ENCODE peak calls at places on chromosomes 11 and 22, in six cellular contexts. One of them, this sample, is unnamed.

GRCh38 chr11:45371251-45371749 is 85.2 kb upstream of the SYT13 start:
- DNase-seq in body of pancreas: peak
- DNase-seq in MCF 10A: peak
- DNase-seq in neural crest cell: peak
- DNase-seq in CD4-positive, alpha-beta T cell: peak
- DNase-seq in OCI-LY7: peak
- DNase-seq in this sample: peak

GRCh38 chr11:83252941-83253340 is 33.2 kb downstream of the CCDC90B start:
- DNase-seq in body of pancreas: no peak
- DNase-seq in MCF 10A: no peak
- DNase-seq in neural crest cell: no peak
- DNase-seq in CD4-positive, alpha-beta T cell: no peak
- DNase-seq in OCI-LY7: no peak
- DNase-seq in this sample: no peak

GRCh38 chr11:119320593-119321524 is 3.9 kb upstream of the MCAM start:
- DNase-seq in body of pancreas: no peak
- DNase-seq in MCF 10A: peak
- DNase-seq in neural crest cell: peak
- DNase-seq in CD4-positive, alpha-beta T cell: no peak
- DNase-seq in OCI-LY7: peak
- DNase-seq in this sample: no peak

GRCh38 chr22:33831207-33831606 is 89.1 kb downstream of the LARGE1 start:
- DNase-seq in body of pancreas: no peak
- DNase-seq in MCF 10A: no peak
- DNase-seq in neural crest cell: no peak
- DNase-seq in CD4-positive, alpha-beta T cell: no peak
- DNase-seq in OCI-LY7: no peak
- DNase-seq in this sample: no peak

GRCh38 chr11:67351275-67352005 is 1.9 kb downstream of the POLD4 start:
- DNase-seq in body of pancreas: peak
- DNase-seq in MCF 10A: peak
- DNase-seq in neural crest cell: peak
- DNase-seq in CD4-positive, alpha-beta T cell: peak
- DNase-seq in OCI-LY7: peak
- DNase-seq in this sample: peak

GRCh38 chr11:112157274-112157766 is 6.6 kb downstream of the IL18 start:
- DNase-seq in body of pancreas: peak
- DNase-seq in MCF 10A: peak
- DNase-seq in neural crest cell: no peak
- DNase-seq in CD4-positive, alpha-beta T cell: no peak
- DNase-seq in OCI-LY7: no peak
- DNase-seq in this sample: peak

GRCh38 chr22:23128269-23129108 is 13.3 kb downstream of the RSPH14 start:
- DNase-seq in body of pancreas: peak
- DNase-seq in MCF 10A: peak
- DNase-seq in neural crest cell: peak
- DNase-seq in CD4-positive, alpha-beta T cell: peak
- DNase-seq in OCI-LY7: peak
- DNase-seq in this sample: peak

GRCh38 chr11:75813622-75814039 is 1.4 kb upstream of the UVRAG start:
- DNase-seq in body of pancreas: no peak
- DNase-seq in MCF 10A: peak
- DNase-seq in neural crest cell: no peak
- DNase-seq in CD4-positive, alpha-beta T cell: no peak
- DNase-seq in OCI-LY7: no peak
- DNase-seq in this sample: peak

GRCh38 chr11:65778901-65779668 is 1.7 kb downstream of the AP5B1 start:
- DNase-seq in body of pancreas: no peak
- DNase-seq in MCF 10A: no peak
- DNase-seq in neural crest cell: no peak
- DNase-seq in CD4-positive, alpha-beta T cell: no peak
- DNase-seq in OCI-LY7: no peak
- DNase-seq in this sample: no peak

GRCh38 chr11:34426766-34427170 is 12.0 kb upstream of the CAT start:
- DNase-seq in body of pancreas: no peak
- DNase-seq in MCF 10A: no peak
- DNase-seq in neural crest cell: no peak
- DNase-seq in CD4-positive, alpha-beta T cell: no peak
- DNase-seq in OCI-LY7: no peak
- DNase-seq in this sample: peak

GRCh38 chr11:123798513-123799252 is 7.5 kb downstream of the OR6M1 start:
- DNase-seq in body of pancreas: peak
- DNase-seq in MCF 10A: peak
- DNase-seq in neural crest cell: no peak
- DNase-seq in CD4-positive, alpha-beta T cell: no peak
- DNase-seq in OCI-LY7: no peak
- DNase-seq in this sample: no peak

GRCh38 chr22:29004647-29005371 is 56.8 kb downstream of the C22orf31 start:
- DNase-seq in body of pancreas: peak
- DNase-seq in MCF 10A: no peak
- DNase-seq in neural crest cell: peak
- DNase-seq in CD4-positive, alpha-beta T cell: no peak
- DNase-seq in OCI-LY7: no peak
- DNase-seq in this sample: no peak

GRCh38 chr11:1259076-1259461 is 36.2 kb downstream of the MUC5B start:
- DNase-seq in body of pancreas: no peak
- DNase-seq in MCF 10A: no peak
- DNase-seq in neural crest cell: no peak
- DNase-seq in CD4-positive, alpha-beta T cell: no peak
- DNase-seq in OCI-LY7: no peak
- DNase-seq in this sample: no peak

GRCh38 chr11:15765530-15765929 is 590.8 kb downstream of the SOX6 start:
- DNase-seq in body of pancreas: no peak
- DNase-seq in MCF 10A: no peak
- DNase-seq in neural crest cell: no peak
- DNase-seq in CD4-positive, alpha-beta T cell: no peak
- DNase-seq in OCI-LY7: no peak
- DNase-seq in this sample: no peak

GRCh38 chr22:43191831-43192230 is 4.9 kb upstream of the TTLL12 start:
- DNase-seq in body of pancreas: no peak
- DNase-seq in MCF 10A: no peak
- DNase-seq in neural crest cell: no peak
- DNase-seq in CD4-positive, alpha-beta T cell: no peak
- DNase-seq in OCI-LY7: no peak
- DNase-seq in this sample: no peak

GRCh38 chr11:82547163-82547560 is 186.5 kb downstream of the FAM181B start:
- DNase-seq in body of pancreas: no peak
- DNase-seq in MCF 10A: no peak
- DNase-seq in neural crest cell: no peak
- DNase-seq in CD4-positive, alpha-beta T cell: no peak
- DNase-seq in OCI-LY7: no peak
- DNase-seq in this sample: no peak

GRCh38 chr11:73652046-73652730 is 5.8 kb downstream of the PLEKHB1 start:
- DNase-seq in body of pancreas: peak
- DNase-seq in MCF 10A: no peak
- DNase-seq in neural crest cell: peak
- DNase-seq in CD4-positive, alpha-beta T cell: no peak
- DNase-seq in OCI-LY7: no peak
- DNase-seq in this sample: no peak

GRCh38 chr22:20422965-20423635 is 14.5 kb downstream of the SCARF2 start:
- DNase-seq in body of pancreas: peak
- DNase-seq in MCF 10A: no peak
- DNase-seq in neural crest cell: no peak
- DNase-seq in CD4-positive, alpha-beta T cell: no peak
- DNase-seq in OCI-LY7: no peak
- DNase-seq in this sample: no peak

GRCh38 chr22:36938028-36938425 is 24.6 kb downstream of the CSF2RB start:
- DNase-seq in body of pancreas: no peak
- DNase-seq in MCF 10A: no peak
- DNase-seq in neural crest cell: no peak
- DNase-seq in CD4-positive, alpha-beta T cell: no peak
- DNase-seq in OCI-LY7: no peak
- DNase-seq in this sample: no peak

GRCh38 chr22:38089474-38089851 is 5.5 kb upstream of the SLC16A8 start:
- DNase-seq in body of pancreas: no peak
- DNase-seq in MCF 10A: no peak
- DNase-seq in neural crest cell: no peak
- DNase-seq in CD4-positive, alpha-beta T cell: no peak
- DNase-seq in OCI-LY7: no peak
- DNase-seq in this sample: no peak

GRCh38 chr11:32071811-32072210 is 19.1 kb upstream of the RCN1 start:
- DNase-seq in body of pancreas: no peak
- DNase-seq in MCF 10A: peak
- DNase-seq in neural crest cell: no peak
- DNase-seq in CD4-positive, alpha-beta T cell: no peak
- DNase-seq in OCI-LY7: no peak
- DNase-seq in this sample: peak
- TF ChIP-seq CTCF in body of pancreas: peak
- TF ChIP-seq CTCF in MCF 10A: peak
- TF ChIP-seq CTCF in neural crest cell: peak
- TF ChIP-seq CTCF in CD4-positive, alpha-beta T cell: no peak
- TF ChIP-seq CTCF in OCI-LY7: no peak
- TF ChIP-seq CTCF in this sample: peak

DNA sequence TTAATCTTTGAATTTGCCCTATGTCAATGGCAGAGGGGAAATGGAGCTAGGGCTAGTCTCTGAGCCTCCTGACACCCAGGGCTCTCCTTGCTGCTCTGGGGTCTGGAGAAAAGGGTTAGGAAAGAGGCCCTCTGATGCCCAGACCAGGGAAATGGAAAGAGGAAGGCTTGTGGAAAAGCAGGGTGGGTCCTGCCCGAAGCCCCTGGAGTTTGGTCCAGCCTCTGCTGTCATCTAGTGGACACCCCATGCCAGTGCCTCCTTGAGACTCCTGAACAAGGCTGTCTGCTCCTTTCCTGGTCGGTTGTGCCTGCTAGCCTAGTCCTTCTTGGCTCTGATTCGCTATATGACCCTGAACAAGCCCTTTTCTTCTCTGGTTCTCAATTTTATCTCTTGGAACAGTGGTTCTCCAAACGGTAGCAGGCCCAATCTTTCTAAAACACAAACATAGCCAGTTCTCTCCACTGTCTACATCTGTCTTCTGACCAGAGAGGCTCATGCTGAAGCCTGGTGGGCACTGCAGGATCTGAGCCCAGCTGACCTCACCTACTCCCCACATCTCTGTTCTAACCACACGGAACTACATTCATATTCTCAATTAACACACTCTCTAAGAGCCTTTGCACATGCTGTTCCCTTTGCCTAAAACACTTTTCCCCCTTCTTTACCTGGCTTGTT is 8.8 kb upstream of the PLA2G3 start:
- DNase-seq in body of pancreas: peak
- DNase-seq in MCF 10A: peak
- DNase-seq in neural crest cell: peak
- DNase-seq in CD4-positive, alpha-beta T cell: no peak
- DNase-seq in OCI-LY7: peak
- DNase-seq in this sample: peak
- TF ChIP-seq CTCF in body of pancreas: peak
- TF ChIP-seq CTCF in MCF 10A: peak
- TF ChIP-seq CTCF in neural crest cell: peak
- TF ChIP-seq CTCF in CD4-positive, alpha-beta T cell: peak
- TF ChIP-seq CTCF in OCI-LY7: peak
- TF ChIP-seq CTCF in this sample: peak

GRCh38 chr11:101870510-101870909 is 44.3 kb upstream of the CEP126 start:
- DNase-seq in body of pancreas: no peak
- DNase-seq in MCF 10A: peak
- DNase-seq in neural crest cell: no peak
- DNase-seq in CD4-positive, alpha-beta T cell: no peak
- DNase-seq in OCI-LY7: no peak
- DNase-seq in this sample: peak
- TF ChIP-seq CTCF in body of pancreas: no peak
- TF ChIP-seq CTCF in MCF 10A: no peak
- TF ChIP-seq CTCF in neural crest cell: no peak
- TF ChIP-seq CTCF in CD4-positive, alpha-beta T cell: no peak
- TF ChIP-seq CTCF in OCI-LY7: no peak
- TF ChIP-seq CTCF in this sample: peak

DNA sequence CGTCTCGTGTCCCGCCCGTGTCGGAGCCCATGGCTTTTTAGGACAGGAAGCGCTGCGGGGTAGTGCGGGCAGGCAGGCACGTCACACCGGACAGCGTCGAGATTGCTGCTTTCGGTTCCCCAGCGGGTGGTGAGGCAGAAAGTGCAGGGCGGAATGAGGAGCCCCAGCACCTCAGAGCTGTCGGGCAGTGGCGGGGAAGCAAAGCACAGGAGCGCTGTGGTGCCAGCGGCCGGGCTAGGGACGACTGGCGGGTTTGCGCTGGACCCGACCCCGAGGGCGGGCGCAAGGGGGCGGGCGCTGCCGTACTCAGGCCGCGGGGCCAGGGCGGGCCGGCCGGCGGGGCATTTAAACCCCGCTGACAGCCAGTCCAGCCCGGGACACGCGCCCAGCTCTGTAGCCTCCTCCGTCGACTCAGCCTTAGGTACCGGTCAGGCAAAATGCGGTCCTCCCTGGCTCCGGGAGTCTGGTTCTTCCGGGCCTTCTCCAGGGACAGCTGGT is at the start of gene SLC37A2:
- DNase-seq in body of pancreas: peak
- DNase-seq in MCF 10A: peak
- DNase-seq in neural crest cell: peak
- DNase-seq in CD4-positive, alpha-beta T cell: no peak
- DNase-seq in OCI-LY7: peak
- DNase-seq in this sample: peak
- TF ChIP-seq CTCF in body of pancreas: peak
- TF ChIP-seq CTCF in MCF 10A: peak
- TF ChIP-seq CTCF in neural crest cell: peak
- TF ChIP-seq CTCF in CD4-positive, alpha-beta T cell: no peak
- TF ChIP-seq CTCF in OCI-LY7: no peak
- TF ChIP-seq CTCF in this sample: peak

GRCh38 chr11:86955674-86956522 is 703 bp upstream of the FZD4 start:
- DNase-seq in body of pancreas: peak
- DNase-seq in MCF 10A: peak
- DNase-seq in neural crest cell: peak
- DNase-seq in CD4-positive, alpha-beta T cell: no peak
- DNase-seq in OCI-LY7: peak
- DNase-seq in this sample: peak
- TF ChIP-seq CTCF in body of pancreas: peak
- TF ChIP-seq CTCF in MCF 10A: no peak
- TF ChIP-seq CTCF in neural crest cell: no peak
- TF ChIP-seq CTCF in CD4-positive, alpha-beta T cell: no peak
- TF ChIP-seq CTCF in OCI-LY7: peak
- TF ChIP-seq CTCF in this sample: peak

This sample was measured in HFFc6.